ENCODE peak calls at places on chromosomes 11 and 22, in five cellular contexts. T is body of pancreas, B is HAP-1, P is K562, R is right atrium auricular region. X is an unnamed sample.
A peak's percentile ranks its signal among the peaks of the same experiment; 100 is the strongest.

GRCh38 chr11:19727246-19727645 is 14.6 kb downstream of the NAV2 start:
- DNase-seq in T (no peak), B (no peak), P (no peak), R (no peak), X (no peak)

GRCh38 chr11:118398797-118399564 is 2.4 kb upstream of the ATP5MG start:
- DNase-seq in T (no peak), B (no peak), P (no peak), R (no peak), X (peak; percentile 16)

GRCh38 chr11:37643968-37644367 is 1045.9 kb upstream of the RAG2 start:
- DNase-seq in T (no peak), B (no peak), P (no peak), R (no peak), X (no peak)

GRCh38 chr11:11810764-11811726 is 30.7 kb upstream of the USP47 start:
- DNase-seq in T (no peak), B (no peak), P (peak; percentile 92), R (no peak), X (no peak)

GRCh38 chr11:44747339-44747738 is 20.6 kb downstream of the TSPAN18 start:
- DNase-seq in T (no peak), B (no peak), P (no peak), R (no peak), X (no peak)

GRCh38 chr22:50189184-50189848 is 3.6 kb downstream of the TRABD start:
- DNase-seq in T (peak; percentile 81), B (no peak), P (no peak), R (no peak), X (no peak)

GRCh38 chr11:62400760-62401159 is 18.1 kb upstream of the SCGB1A1 start:
- DNase-seq in T (peak; percentile 25), B (no peak), P (peak; percentile 27), R (peak; percentile 87), X (no peak)

GRCh38 chr11:80722616-80723015 is 1281.8 kb upstream of the TENM4 start:
- DNase-seq in T (no peak), B (no peak), P (no peak), R (no peak), X (no peak)

GRCh38 chr11:46271875-46272815 is 5.3 kb upstream of the CREB3L1 start:
- DNase-seq in T (no peak), B (no peak), P (no peak), R (no peak), X (no peak)

GRCh38 chr11:74684661-74685060 is 46.6 kb downstream of the CHRDL2 start:
- DNase-seq in T (no peak), B (no peak), P (no peak), R (no peak), X (no peak)

GRCh38 chr22:26631282-26631681 is 9.5 kb downstream of the CRYBA4 start:
- DNase-seq in T (no peak), B (no peak), P (no peak), R (no peak), X (no peak)

GRCh38 chr11:46119352-46120216 is 1.7 kb downstream of the PHF21A start:
- DNase-seq in T (peak; percentile 50), B (peak; percentile 53), P (peak; percentile 44), R (no peak), X (peak; percentile 45)

GRCh38 chr11:114496915-114497314 is 57.6 kb downstream of the REXO2 start:
- DNase-seq in T (no peak), B (no peak), P (no peak), R (no peak), X (no peak)

GRCh38 chr11:11849127-11849746 is 7.5 kb downstream of the USP47 start:
- DNase-seq in T (peak; percentile 71), B (peak; percentile 65), P (peak; percentile 63), R (no peak), X (peak; percentile 42)

GRCh38 chr11:92390783-92391182 is 166.2 kb downstream of the FAT3 start:
- DNase-seq in T (no peak), B (no peak), P (no peak), R (no peak), X (no peak)

GRCh38 chr11:130157840-130158239 is 1.7 kb upstream of the ST14 start:
- DNase-seq in T (no peak), B (no peak), P (no peak), R (no peak), X (no peak)

GRCh38 chr11:83671295-83671694 is 385.1 kb upstream of the CCDC90B start:
- DNase-seq in T (no peak), B (no peak), P (no peak), R (no peak), X (no peak)

GRCh38 chr11:125049393-125049792 is 13.7 kb upstream of the SLC37A2 start:
- DNase-seq in T (no peak), B (no peak), P (no peak), R (no peak), X (no peak)

GRCh38 chr11:111548542-111548941 is 8.0 kb downstream of the LAYN start:
- DNase-seq in T (no peak), B (no peak), P (no peak), R (no peak), X (no peak)

GRCh38 chr11:57434640-57435546 is 8.0 kb upstream of the SLC43A3 start:
- DNase-seq in T (no peak), B (no peak), P (no peak), R (no peak), X (no peak)

GRCh38 chr22:37746366-37747089 is 49.7 kb downstream of the TRIOBP start:
- DNase-seq in T (peak; percentile 34), B (peak; percentile 23), P (no peak), R (no peak), X (no peak)

GRCh38 chr11:83241291-83241946 is 44.7 kb downstream of the CCDC90B start:
- DNase-seq in T (peak; percentile 71), B (peak; percentile 60), P (peak; percentile 49), R (no peak), X (no peak)

GRCh38 chr11:80007616-80008015 is 566.8 kb upstream of the TENM4 start:
- DNase-seq in T (no peak), B (no peak), P (no peak), R (no peak), X (no peak)

GRCh38 chr11:64244966-64245365 is 1.8 kb downstream of the PPP1R14B start:
- DNase-seq in T (no peak), B (no peak), P (no peak), R (no peak), X (no peak)

GRCh38 chr11:8338138-8338537 is 74.5 kb upstream of the LMO1 start:
- DNase-seq in T (peak; percentile 59), B (no peak), P (peak; percentile 74), R (no peak), X (no peak)

GRCh38 chr11:105202844-105203548 is 63.4 kb upstream of the CARD18 start:
- DNase-seq in T (peak; percentile 18), B (no peak), P (no peak), R (no peak), X (no peak)

GRCh38 chr11:70074701-70075100 is 3.4 kb upstream of the ANO1 start:
- DNase-seq in T (no peak), B (no peak), P (no peak), R (no peak), X (no peak)

GRCh38 chr11:1749020-1749758 is 1.2 kb downstream of the IFITM10 start:
- DNase-seq in T (no peak), B (no peak), P (no peak), R (no peak), X (no peak)

GRCh38 chr11:78961938-78962701 is 387.5 kb upstream of the NARS2 start:
- DNase-seq in T (peak; percentile 18), B (peak; percentile 58), P (peak; percentile 50), R (no peak), X (no peak)

GRCh38 chr11:77779935-77780334 is 40.6 kb downstream of the RSF1 start:
- DNase-seq in T (no peak), B (peak; percentile 28), P (no peak), R (no peak), X (no peak)

GRCh38 chr11:59759900-59760299 is 4.7 kb downstream of the STX3 start:
- DNase-seq in T (no peak), B (no peak), P (no peak), R (no peak), X (no peak)

GRCh38 chr11:64268687-64269379 is 15.6 kb downstream of the BAD start:
- DNase-seq in T (peak; percentile 68), B (no peak), P (peak; percentile 45), R (peak; percentile 82), X (no peak)

GRCh38 chr11:17828311-17828751 is 93.8 kb downstream of the KCNC1 start:
- DNase-seq in T (no peak), B (no peak), P (no peak), R (no peak), X (no peak)

GRCh38 chr22:35568751-35569725 is 28.4 kb downstream of the RASD2 start:
- DNase-seq in T (no peak), B (no peak), P (no peak), R (no peak), X (no peak)

GRCh38 chr11:134273317-134273712 is 2.9 kb upstream of the GLB1L3 start:
- DNase-seq in T (no peak), B (no peak), P (no peak), R (no peak), X (no peak)

GRCh38 chr11:134270250-134270714 is 5.9 kb upstream of the GLB1L3 start:
- DNase-seq in T (no peak), B (no peak), P (peak; percentile 43), R (no peak), X (no peak)

GRCh38 chr11:134275188-134275533 is 1.0 kb upstream of the GLB1L3 start:
- DNase-seq in T (no peak), B (no peak), P (no peak), R (no peak), X (no peak)

GRCh38 chr11:134272381-134273316 is 3.5 kb upstream of the GLB1L3 start:
- DNase-seq in T (no peak), B (peak; percentile 78), P (peak; percentile 30), R (peak; percentile 67), X (no peak)

GRCh38 chr11:134271978-134272377 is 4.2 kb upstream of the GLB1L3 start:
- DNase-seq in T (no peak), B (no peak), P (no peak), R (no peak), X (no peak)
- H3K27me3 ChIP-seq in T (peaks cover 24% of the 10 kb centered on the region), B (no peaks in the 10 kb centered on the region), P (peaks cover 64% of the 10 kb centered on the region), R (peaks cover 41% of the 10 kb centered on the region), X (no peaks in the 10 kb centered on the region)

GRCh38 chr22:45628508-45628907 is 43.1 kb upstream of the ATXN10 start:
- DNase-seq in T (no peak), B (peak; percentile 59), P (no peak), R (no peak), X (no peak)

GRCh38 chr22:45631140-45631539 is 40.5 kb upstream of the ATXN10 start:
- DNase-seq in T (no peak), B (no peak), P (no peak), R (no peak), X (no peak)

GRCh38 chr22:45627489-45628233 is 44.0 kb upstream of the ATXN10 start:
- DNase-seq in T (no peak), B (no peak), P (no peak), R (no peak), X (no peak)

GRCh38 chr22:45630436-45630835 is 41.2 kb upstream of the ATXN10 start:
- DNase-seq in T (no peak), B (no peak), P (no peak), R (no peak), X (no peak)

GRCh38 chr22:45629469-45630089 is 42.1 kb upstream of the ATXN10 start:
- DNase-seq in T (no peak), B (no peak), P (no peak), R (no peak), X (no peak)
- H3K27me3 ChIP-seq in T (no peaks in the 10 kb centered on the region), B (no peaks in the 10 kb centered on the region), P (peaks cover 40% of the 10 kb centered on the region), R (no peaks in the 10 kb centered on the region), X (peaks cover 18% of the 10 kb centered on the region)

GRCh38 chr22:22128440-22128839 is 116.1 kb upstream of the VPREB1 start:
- DNase-seq in T (no peak), B (no peak), P (no peak), R (no peak), X (no peak)
- H3K27me3 ChIP-seq in T (no peaks in the 10 kb centered on the region), B (peaks cover 15% of the 10 kb centered on the region), P (peaks cover 31% of the 10 kb centered on the region), R (no peaks in the 10 kb centered on the region), X (no peaks in the 10 kb centered on the region)

GRCh38 chr11:128596245-128596644 is 8.9 kb upstream of the ETS1 start:
- DNase-seq in T (no peak), B (no peak), P (no peak), R (no peak), X (no peak)
- H3K27me3 ChIP-seq in T (no peaks in the 10 kb centered on the region), B (no peaks in the 10 kb centered on the region), P (no peaks in the 10 kb centered on the region), R (no peaks in the 10 kb centered on the region), X (no peaks in the 10 kb centered on the region)